ENCODE peak calls at places on chromosomes 13 and 19, in eight cellular contexts. Z, A, R, K, N, W, M and B are unnamed samples.

GRCh38 chr19:54653181-54653809 is 9.5 kb upstream of the LILRB4 start:
- DNase-seq in Z (peak), A (no peak), R (no peak), K (peak), N (peak), W (no peak), M (no peak), B (no peak)

GRCh38 chr19:51439021-51439465 is 19.2 kb downstream of the SIGLEC8 start:
- DNase-seq in Z (no peak), A (no peak), R (peak), K (no peak), N (no peak), W (no peak), M (no peak), B (no peak)

GRCh38 chr19:29770653-29771052 is 41.1 kb upstream of the CCNE1 start:
- DNase-seq in Z (no peak), A (no peak), R (no peak), K (no peak), N (no peak), W (no peak), M (no peak), B (no peak)

GRCh38 chr19:47593860-47594259 is 15.1 kb upstream of the BICRA start:
- DNase-seq in Z (no peak), A (no peak), R (no peak), K (no peak), N (no peak), W (no peak), M (no peak), B (no peak)

GRCh38 chr19:27750697-27751391 is 1462.1 kb downstream of the UQCRFS1 start:
- DNase-seq in Z (no peak), A (no peak), R (peak), K (no peak), N (no peak), W (peak), M (no peak), B (no peak)

GRCh38 chr13:51920267-51920666 is 58.5 kb downstream of the CCDC70 start:
- DNase-seq in Z (no peak), A (no peak), R (no peak), K (no peak), N (no peak), W (no peak), M (no peak), B (no peak)

GRCh38 chr13:48234652-48235099 is 1.7 kb downstream of the ITM2B start:
- DNase-seq in Z (no peak), A (no peak), R (no peak), K (no peak), N (no peak), W (no peak), M (no peak), B (no peak)

GRCh38 chr19:6241680-6242079 is 38.1 kb downstream of the MLLT1 start:
- DNase-seq in Z (no peak), A (no peak), R (no peak), K (no peak), N (no peak), W (no peak), M (no peak), B (peak)

GRCh38 chr13:59367467-59367866 is 796.3 kb downstream of the DIAPH3 start:
- DNase-seq in Z (no peak), A (no peak), R (no peak), K (no peak), N (no peak), W (no peak), M (no peak), B (no peak)

GRCh38 chr13:103730407-103730806 is 664.2 kb upstream of the SLC10A2 start:
- DNase-seq in Z (no peak), A (peak), R (no peak), K (no peak), N (no peak), W (no peak), M (no peak), B (no peak)

GRCh38 chr13:110914293-110915056 is 394 bp downstream of the ANKRD10 start:
- DNase-seq in Z (peak), A (peak), R (peak), K (peak), N (no peak), W (peak), M (peak), B (peak)

GRCh38 chr13:107466326-107466725 is 749.0 kb downstream of the LIG4 start:
- DNase-seq in Z (peak), A (no peak), R (no peak), K (peak), N (no peak), W (no peak), M (no peak), B (no peak)

GRCh38 chr19:1047696-1048147 is 7.8 kb downstream of the ABCA7 start:
- DNase-seq in Z (no peak), A (no peak), R (no peak), K (no peak), N (no peak), W (no peak), M (no peak), B (no peak)

GRCh38 chr13:68745517-68745916 is 1362.1 kb upstream of the ATXN8OS start:
- DNase-seq in Z (no peak), A (no peak), R (no peak), K (no peak), N (no peak), W (no peak), M (no peak), B (no peak)

GRCh38 chr19:6590458-6591319 is at the start of gene CD70:
- DNase-seq in Z (peak), A (no peak), R (peak), K (no peak), N (no peak), W (no peak), M (no peak), B (no peak)

GRCh38 chr13:110183925-110184324 is 123.0 kb downstream of the COL4A1 start:
- DNase-seq in Z (no peak), A (no peak), R (no peak), K (peak), N (no peak), W (no peak), M (no peak), B (no peak)

GRCh38 chr13:98838776-98839175 is 86.3 kb upstream of the SLC15A1 start:
- DNase-seq in Z (no peak), A (no peak), R (no peak), K (peak), N (no peak), W (no peak), M (no peak), B (no peak)

GRCh38 chr13:110268061-110268460 is 38.9 kb downstream of the COL4A1 start:
- DNase-seq in Z (no peak), A (peak), R (peak), K (no peak), N (no peak), W (no peak), M (no peak), B (no peak)

GRCh38 chr19:19540707-19541515 is 2.8 kb downstream of the CILP2 start:
- DNase-seq in Z (peak), A (no peak), R (no peak), K (no peak), N (peak), W (peak), M (no peak), B (peak)

GRCh38 chr19:36488816-36489138 is 584 bp downstream of the ZNF566 start:
- DNase-seq in Z (peak), A (peak), R (no peak), K (no peak), N (peak), W (no peak), M (no peak), B (peak)

GRCh38 chr19:37333457-37333856 is 37.4 kb upstream of the ZNF527 start:
- DNase-seq in Z (no peak), A (no peak), R (no peak), K (no peak), N (no peak), W (no peak), M (no peak), B (no peak)

GRCh38 chr13:46668302-46668720 is 115.3 kb downstream of the LRCH1 start:
- DNase-seq in Z (no peak), A (peak), R (no peak), K (peak), N (no peak), W (no peak), M (peak), B (peak)

GRCh38 chr13:24642236-24642635 is 38.0 kb upstream of the ATP12A start:
- DNase-seq in Z (no peak), A (no peak), R (no peak), K (no peak), N (no peak), W (no peak), M (no peak), B (no peak)

GRCh38 chr13:74133657-74134201 is 475 bp downstream of the KLF12 start:
- DNase-seq in Z (peak), A (peak), R (peak), K (peak), N (peak), W (peak), M (peak), B (peak)

GRCh38 chr13:98888222-98888889 is 89.5 kb downstream of the DOCK9 start:
- DNase-seq in Z (no peak), A (no peak), R (no peak), K (no peak), N (no peak), W (no peak), M (no peak), B (no peak)

GRCh38 chr19:55447421-55448174 is 4.5 kb upstream of the SHISA7 start:
- DNase-seq in Z (peak), A (no peak), R (no peak), K (peak), N (no peak), W (no peak), M (no peak), B (no peak)

GRCh38 chr13:39887424-39887823 is 232.0 kb downstream of the COG6 start:
- DNase-seq in Z (no peak), A (no peak), R (no peak), K (no peak), N (no peak), W (no peak), M (no peak), B (no peak)

GRCh38 chr13:66553391-66553790 is 676.7 kb downstream of the PCDH9 start:
- DNase-seq in Z (no peak), A (no peak), R (no peak), K (peak), N (no peak), W (no peak), M (no peak), B (no peak)

GRCh38 chr19:18465214-18465963 is 27.5 kb upstream of the ISYNA1 start:
- DNase-seq in Z (no peak), A (no peak), R (no peak), K (no peak), N (no peak), W (no peak), M (no peak), B (no peak)

GRCh38 chr19:2308114-2308556 is at the start of gene LINGO3:
- DNase-seq in Z (no peak), A (no peak), R (no peak), K (no peak), N (no peak), W (no peak), M (no peak), B (no peak)
- TF ChIP-seq POLR2A in Z (no peak), A (no peak), R (no peak), K (no peak), N (no peak), W (no peak), M (no peak), B (no peak)

GRCh38 chr19:48872182-48872883 is at the start of gene PPP1R15A:
- DNase-seq in Z (peak), A (peak), R (peak), K (peak), N (peak), W (peak), M (peak), B (peak)

GRCh38 chr19:48874309-48875135 is 2.3 kb downstream of the PPP1R15A start:
- DNase-seq in Z (no peak), A (peak), R (peak), K (peak), N (no peak), W (peak), M (peak), B (no peak)

GRCh38 chr19:48873476-48874308 is 1.5 kb downstream of the PPP1R15A start:
- DNase-seq in Z (no peak), A (peak), R (peak), K (no peak), N (no peak), W (no peak), M (no peak), B (peak)

GRCh38 chr19:48870048-48870447 is 1.6 kb upstream of the PLEKHA4 start:
- DNase-seq in Z (no peak), A (no peak), R (no peak), K (no peak), N (no peak), W (no peak), M (no peak), B (no peak)

DNA sequence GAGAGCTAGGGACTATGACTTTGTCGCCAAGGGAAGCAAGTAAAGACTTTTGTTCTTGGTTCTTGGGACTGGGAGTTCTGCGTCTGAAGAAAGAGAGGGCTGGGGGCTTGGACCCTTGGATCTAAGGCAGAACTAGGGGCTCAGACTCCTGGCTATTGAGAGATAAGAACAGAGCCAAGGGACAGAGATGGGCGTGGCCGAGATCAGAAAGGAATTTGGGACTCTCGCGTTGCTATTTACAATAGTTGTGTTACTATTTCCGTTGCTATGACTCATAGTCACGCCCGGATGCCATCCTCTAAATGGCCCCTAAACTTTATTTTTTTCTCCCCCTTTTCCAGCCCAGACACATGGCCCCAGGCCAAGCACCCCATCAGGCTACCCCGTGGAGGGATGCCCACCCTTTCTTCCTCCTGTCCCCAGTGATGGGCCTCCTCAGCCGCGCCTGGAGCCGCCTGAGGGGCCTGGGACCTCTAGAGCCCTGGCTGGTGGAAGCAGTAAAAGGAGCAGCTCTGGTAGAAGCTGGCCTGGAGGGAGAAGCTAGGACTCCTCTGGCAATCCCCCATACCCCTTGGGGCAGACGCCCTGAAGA is 759 bp downstream of the PPP1R15A start:
- DNase-seq in Z (peak), A (peak), R (peak), K (peak), N (peak), W (peak), M (peak), B (peak)
- TF ChIP-seq POLR2A in Z (no peak), A (no peak), R (peak), K (peak), N (no peak), W (no peak), M (peak), B (no peak)

DNA sequence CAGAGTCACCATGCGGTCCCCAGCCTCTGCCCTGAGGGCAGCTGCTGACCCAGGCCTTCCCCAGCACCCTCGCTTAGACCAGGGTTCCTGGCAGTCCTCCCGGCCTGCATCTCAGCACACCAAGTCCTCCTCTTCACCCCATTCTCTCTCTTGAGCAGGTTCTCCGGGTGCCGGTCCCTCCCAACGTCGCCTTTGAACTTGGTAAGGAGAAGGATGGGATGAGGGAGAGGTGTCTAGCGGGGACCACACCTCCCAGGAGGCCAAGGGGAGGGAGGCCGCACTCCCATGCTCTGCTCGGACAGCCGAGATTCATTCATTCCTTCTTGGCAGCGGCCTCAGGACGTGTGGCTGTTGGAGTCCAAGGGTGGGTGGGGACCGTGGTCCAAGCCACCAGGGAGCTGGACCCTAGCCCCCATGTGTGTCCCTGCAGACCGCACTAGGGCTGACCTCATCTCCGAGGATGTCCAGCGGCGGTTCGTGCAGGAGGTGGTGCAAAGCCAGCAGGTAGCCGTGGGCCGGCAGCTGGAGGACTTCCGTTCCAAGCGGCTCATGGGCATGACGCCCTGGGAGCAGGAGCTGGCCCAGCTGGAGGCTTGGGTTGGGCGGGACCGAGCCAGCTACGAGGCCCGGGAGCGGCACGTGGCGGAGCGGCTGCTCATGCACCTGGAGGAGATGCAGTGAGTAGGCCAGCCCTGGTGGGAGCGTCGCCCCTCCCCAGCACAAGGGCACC is 9.4 kb downstream of the ARHGEF1 start:
- DNase-seq in Z (no peak), A (no peak), R (no peak), K (no peak), N (no peak), W (no peak), M (no peak), B (no peak)
- TF ChIP-seq POLR2A in Z (no peak), A (no peak), R (no peak), K (no peak), N (no peak), W (no peak), M (no peak), B (no peak)

GRCh38 chr19:38848299-38849146 is 1.3 kb downstream of the HNRNPL start:
- DNase-seq in Z (no peak), A (no peak), R (no peak), K (no peak), N (no peak), W (no peak), M (no peak), B (no peak)
- TF ChIP-seq POLR2A in Z (no peak), A (no peak), R (no peak), K (no peak), N (no peak), W (no peak), M (no peak), B (no peak)